ENCODE peak calls at places on chromosomes 12 and 14, in four cellular contexts. M is GM12878, I is K562, Z is HepG2. R is an unnamed sample.
A peak's percentile ranks its signal among the peaks of the same experiment; 100 is the strongest.

GRCh38 chr12:74317078-74317581 is 220.5 kb upstream of the ATXN7L3B start:
- DNase-seq in M (no peak), I (no peak), Z (no peak), R (peak; percentile 35)

GRCh38 chr12:127429556-127429955 is 837.4 kb upstream of the TMEM132C start:
- DNase-seq in M (no peak), I (no peak), Z (no peak), R (no peak)

GRCh38 chr12:101713930-101714329 is 16.5 kb downstream of the CHPT1 start:
- DNase-seq in M (no peak), I (no peak), Z (no peak), R (no peak)

GRCh38 chr12:47797432-47797831 is 22.3 kb downstream of the HDAC7 start:
- DNase-seq in M (no peak), I (no peak), Z (no peak), R (peak; percentile 36)

GRCh38 chr12:123808167-123808566 is 46.1 kb downstream of the DNAH10 start:
- DNase-seq in M (no peak), I (peak; percentile 50), Z (peak; percentile 16), R (peak; percentile 34)

GRCh38 chr12:24111591-24111990 is 162.1 kb upstream of the SOX5 start:
- DNase-seq in M (no peak), I (no peak), Z (no peak), R (no peak)

GRCh38 chr12:117158911-117159310 is 31.4 kb downstream of the FBXO21 start:
- DNase-seq in M (no peak), I (no peak), Z (no peak), R (no peak)

GRCh38 chr12:95756362-95756761 is 34.2 kb downstream of the NTN4 start:
- DNase-seq in M (no peak), I (no peak), Z (no peak), R (no peak)

GRCh38 chr12:25130741-25131188 is 64.2 kb downstream of the DNAI7 start:
- DNase-seq in M (no peak), I (peak; percentile 26), Z (peak; percentile 31), R (peak; percentile 12)

GRCh38 chr12:31736472-31736871 is 7.7 kb upstream of the AMN1 start:
- DNase-seq in M (no peak), I (no peak), Z (no peak), R (no peak)

GRCh38 chr12:46699986-46700385 is 125.8 kb downstream of the SLC38A4 start:
- DNase-seq in M (no peak), I (no peak), Z (no peak), R (no peak)

GRCh38 chr12:102757154-102757873 is 159.7 kb downstream of the PAH start:
- DNase-seq in M (no peak), I (no peak), Z (no peak), R (no peak)

GRCh38 chr14:39145266-39145966 is 24.7 kb downstream of the TRAPPC6B start:
- DNase-seq in M (no peak), I (peak; percentile 51), Z (peak; percentile 93), R (no peak)

GRCh38 chr14:65840786-65841185 is 428.3 kb downstream of the FUT8 start:
- DNase-seq in M (no peak), I (no peak), Z (no peak), R (no peak)

GRCh38 chr14:99884834-99885648 is 91.8 kb downstream of the EML1 start:
- DNase-seq in M (peak; percentile 7), I (peak; percentile 44), Z (peak; percentile 52), R (peak; percentile 49)

GRCh38 chr12:59149995-59150642 is 229.8 kb upstream of the LRIG3 start:
- DNase-seq in M (peak; percentile 21), I (peak; percentile 16), Z (peak; percentile 77), R (peak; percentile 60)

GRCh38 chr12:810635-811415 is 58.4 kb downstream of the WNK1 start:
- DNase-seq in M (no peak), I (no peak), Z (no peak), R (no peak)

GRCh38 chr14:74712499-74713394 is at the start of the genes AREL1 and FCF1:
- DNase-seq in M (peak; percentile 54), I (peak; percentile 80), Z (peak; percentile 90), R (peak; percentile 93)

GRCh38 chr12:96814200-96814599 is 92.9 kb upstream of the NEDD1 start:
- DNase-seq in M (no peak), I (no peak), Z (no peak), R (no peak)

DNA sequence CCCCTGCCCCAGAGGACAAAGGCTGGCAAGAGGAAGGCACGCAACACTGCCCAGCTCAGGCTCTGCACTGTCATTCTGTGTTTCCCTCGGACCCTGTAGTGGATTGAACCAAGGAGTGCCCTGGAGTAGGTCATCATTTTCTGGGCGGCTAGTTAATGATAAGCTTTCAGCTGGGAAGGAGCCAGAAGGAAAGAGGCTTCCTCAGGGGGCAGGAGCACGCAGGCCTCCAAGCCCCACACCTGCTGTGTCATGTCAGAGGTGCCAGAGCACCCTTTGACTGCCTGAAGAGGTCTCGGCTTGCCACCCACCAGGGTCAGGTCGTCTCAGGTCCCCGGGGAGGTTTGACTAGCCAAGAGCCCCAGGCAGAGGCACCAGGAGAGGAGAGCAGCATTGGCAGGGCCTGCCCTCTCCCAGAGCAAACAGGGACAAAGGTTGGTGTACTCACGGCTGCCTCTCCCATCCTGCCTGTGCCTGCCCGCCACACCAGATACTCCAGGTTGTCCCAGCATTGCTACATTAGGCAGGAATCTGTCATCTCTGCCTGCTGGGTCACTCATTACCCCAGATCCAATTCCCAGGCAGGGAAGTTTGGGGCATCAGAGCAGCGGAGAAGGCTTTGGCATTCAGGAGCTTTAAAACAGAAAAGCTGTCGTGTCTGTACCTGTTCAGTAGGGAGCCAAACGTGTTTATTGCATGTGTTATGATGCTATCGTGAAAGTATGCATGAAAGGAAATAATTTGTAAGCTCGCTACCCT is 33.5 kb upstream of the ATP2A2 start:
- DNase-seq in M (no peak), I (no peak), Z (peak; percentile 89), R (no peak)
- TF ChIP-seq TARDBP in M (no peak), I (no peak), Z (no peak), R (no peak)

DNA sequence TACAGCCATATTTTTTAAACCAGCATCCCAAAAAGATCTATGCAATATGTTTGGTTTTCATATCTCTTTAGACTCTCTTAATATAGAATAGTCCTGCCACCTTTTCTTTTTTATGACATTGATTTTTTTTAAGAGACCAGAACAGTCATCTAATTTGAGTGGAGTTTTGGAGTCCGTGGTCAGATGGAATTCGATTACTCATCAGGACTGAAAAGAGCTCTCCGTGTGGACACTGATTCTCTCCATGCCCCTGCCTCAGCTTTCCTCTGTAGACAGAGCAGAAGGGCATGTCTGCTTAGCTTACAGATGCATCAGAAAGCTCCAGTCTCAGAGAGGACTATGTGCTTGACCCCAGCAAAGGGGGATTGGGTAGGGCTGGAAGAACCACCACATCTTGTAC is 27.8 kb downstream of the SMCO2 start:
- DNase-seq in M (no peak), I (no peak), Z (no peak), R (no peak)
- TF ChIP-seq FOXK2 in M (no peak), I (no peak), Z (no peak), R (no peak)

GRCh38 chr12:121090576-121091125 is 42.0 kb upstream of the P2RX7 start:
- DNase-seq in M (no peak), I (no peak), Z (no peak), R (no peak)

GRCh38 chr12:121087467-121088207 is 45.0 kb upstream of the P2RX7 start:
- DNase-seq in M (no peak), I (no peak), Z (no peak), R (no peak)

GRCh38 chr12:121088208-121088585 is 44.5 kb upstream of the P2RX7 start:
- DNase-seq in M (no peak), I (no peak), Z (no peak), R (no peak)

GRCh38 chr12:121089813-121090430 is 42.8 kb upstream of the P2RX7 start:
- DNase-seq in M (no peak), I (no peak), Z (no peak), R (no peak)

GRCh38 chr12:121089031-121089812 is 43.5 kb upstream of the P2RX7 start:
- DNase-seq in M (no peak), I (peak; percentile 16), Z (peak; percentile 53), R (no peak)
- TF ChIP-seq TARDBP in M (no peak), I (no peak), Z (peak; percentile 65), R (no peak)

DNA sequence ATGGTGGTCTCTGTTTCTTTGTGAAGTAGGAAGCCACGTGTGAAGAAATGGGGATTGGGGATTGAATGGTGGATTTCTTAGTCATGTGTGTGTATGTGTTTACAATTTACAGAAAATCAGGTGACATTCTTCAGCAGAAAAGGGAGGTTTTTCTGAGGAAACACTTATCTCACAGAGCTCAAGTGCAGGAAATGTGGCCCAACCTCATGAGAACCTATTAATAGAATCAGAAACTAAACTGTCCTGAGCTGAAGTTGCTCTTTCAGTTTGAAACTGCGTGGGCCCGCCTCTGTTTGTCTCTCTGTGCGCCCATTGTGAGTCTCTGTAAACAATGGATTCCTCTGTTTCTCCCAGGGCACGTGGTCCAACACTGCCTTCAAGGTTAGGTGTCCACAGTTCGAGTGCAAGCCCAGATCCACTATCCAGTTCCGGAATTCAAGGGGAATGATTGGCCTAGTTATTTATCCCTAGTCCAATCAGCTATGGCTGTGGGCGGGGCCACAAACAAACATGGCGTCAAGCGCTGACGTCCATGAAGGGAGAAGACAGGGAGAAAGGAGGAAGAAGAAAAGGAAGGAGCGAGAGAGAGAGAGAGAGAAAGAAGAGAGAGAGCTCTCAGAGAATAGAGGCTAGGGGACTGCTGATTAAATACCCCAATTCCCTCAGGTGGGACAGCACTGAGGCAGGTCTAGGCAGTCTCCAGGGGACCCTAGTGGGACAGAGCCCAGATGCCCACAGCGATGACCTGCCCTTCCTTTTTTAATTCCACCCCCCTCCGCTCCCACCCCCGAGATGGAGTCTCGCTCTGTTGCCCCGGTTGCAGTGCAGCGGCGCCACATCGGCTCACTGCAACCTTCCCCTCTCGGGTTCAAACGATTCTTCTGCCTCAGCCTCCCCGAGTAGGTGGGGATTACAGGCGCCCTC is 31.4 kb upstream of the C12orf76 start:
- DNase-seq in M (peak; percentile 86), I (peak; percentile 84), Z (peak; percentile 96), R (no peak)
- TF ChIP-seq FOXK2 in M (peak; percentile 86), I (peak; percentile 93), Z (peak; percentile 80), R (no peak)

DNA sequence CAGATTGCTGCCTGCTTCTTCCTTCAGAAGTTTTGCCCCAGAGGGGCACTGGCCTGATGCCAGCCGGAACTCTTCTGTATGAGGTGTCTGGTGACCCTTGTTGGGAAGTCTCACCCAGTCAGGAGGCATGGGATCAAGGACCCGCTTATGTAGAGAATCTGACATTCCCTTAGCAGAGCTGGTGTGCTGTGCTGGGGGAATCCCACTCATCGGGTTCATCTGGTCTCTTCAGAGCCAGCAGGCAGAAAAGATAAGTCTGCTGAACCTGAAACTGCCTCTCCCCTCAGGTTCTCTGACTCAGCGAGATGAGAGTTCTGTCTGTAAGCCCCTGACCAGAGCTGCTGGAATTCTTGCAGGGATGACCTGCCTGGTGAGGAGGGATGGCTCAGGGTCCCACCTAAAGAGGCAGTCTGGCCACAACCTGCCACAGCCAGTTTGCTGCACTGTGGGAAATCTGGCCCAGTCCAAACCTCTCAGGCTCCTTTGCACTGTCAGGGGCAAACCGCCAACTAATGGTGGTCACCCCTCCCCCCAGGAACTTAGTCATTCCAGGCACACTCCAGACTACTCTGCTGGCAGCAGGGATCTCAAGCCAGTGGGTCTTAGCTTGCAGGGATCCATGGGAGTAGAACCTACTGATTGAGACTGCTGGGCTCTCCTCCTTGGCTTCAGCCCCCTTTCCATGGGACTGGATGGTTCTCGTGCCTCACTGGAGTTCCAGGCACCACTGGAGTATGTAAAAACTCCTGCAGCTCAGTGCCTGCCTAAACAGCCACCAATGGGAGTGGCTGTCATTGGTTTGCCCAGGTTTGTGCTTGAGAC is 4.1 kb downstream of the CLEC2D start:
- DNase-seq in M (no peak), I (peak; percentile 48), Z (peak; percentile 14), R (no peak)
- TF ChIP-seq TARDBP in M (peak; percentile 6), I (no peak), Z (no peak), R (no peak)